ENCODE peak calls at places on chromosomes 16 and 17, in nine cellular contexts. C is ovary, V is heart right ventricle, T is epithelial cell of esophagus, S is GM23338, A is gastrocnemius medialis, L is fibroblast of lung, X is Peyer's patch, O is left lung. I is an unnamed sample.

GRCh38 chr17:68809148-68809547 is 146.0 kb downstream of the ABCA8 start:
- DNase-seq in T (no peak), V (no peak), S (no peak), C (no peak), X (no peak), A (no peak), L (no peak), O (no peak), I (no peak)

GRCh38 chr17:76139801-76140660 is 1.0 kb downstream of the FOXJ1 start:
- DNase-seq in S (peak; percentile 51), A (no peak), O (peak; percentile 70), X (no peak), V (no peak), C (no peak), L (no peak), T (no peak), I (no peak)

GRCh38 chr16:66446737-66447136 is 19.6 kb downstream of the BEAN1 start:
- DNase-seq in X (no peak), A (no peak), O (no peak), L (no peak), S (no peak), V (no peak), C (no peak), T (peak; percentile 49), I (no peak)

GRCh38 chr16:752008-752315 is 8.6 kb upstream of the MSLN start:
- DNase-seq in L (no peak), V (no peak), S (peak; percentile 50), O (no peak), X (no peak), A (no peak), C (no peak), T (no peak), I (no peak)

GRCh38 chr16:483351-484075 is 44.0 kb upstream of the CAPN15 start:
- DNase-seq in X (no peak), L (peak; percentile 26), A (no peak), O (no peak), S (peak; percentile 54), T (no peak), V (peak; percentile 37), C (no peak), I (peak; percentile 35)

GRCh38 chr17:65158081-65158480 is 20.9 kb downstream of the RGS9 start:
- DNase-seq in L (no peak), O (no peak), T (no peak), X (no peak), A (no peak), S (no peak), V (no peak), C (no peak), I (no peak)

GRCh38 chr16:57231821-57232350 is 13.2 kb upstream of the ARL2BP start:
- DNase-seq in A (no peak), L (no peak), S (no peak), O (no peak), V (no peak), C (no peak), X (no peak), T (peak; percentile 39), I (no peak)

GRCh38 chr16:69712914-69713581 is 13.3 kb downstream of the NQO1 start:
- DNase-seq in O (no peak), X (no peak), C (no peak), L (no peak), T (no peak), A (no peak), V (no peak), S (no peak), I (no peak)

GRCh38 chr17:31061678-31062077 is 33.1 kb upstream of the NF1 start:
- DNase-seq in X (no peak), T (no peak), V (no peak), C (no peak), O (no peak), S (peak; percentile 75), A (no peak), L (no peak), I (no peak)

GRCh38 chr17:28131592-28131991 is 89.1 kb downstream of the NLK start:
- DNase-seq in A (no peak), O (no peak), L (peak; percentile 61), V (no peak), S (no peak), C (no peak), X (no peak), T (no peak), I (peak; percentile 64)

GRCh38 chr16:75236736-75237397 is 14.6 kb downstream of the BCAR1 start:
- DNase-seq in S (no peak), X (no peak), T (no peak), C (peak; percentile 46), O (no peak), V (no peak), A (no peak), L (no peak), I (no peak)

GRCh38 chr16:75234856-75235696 is 16.3 kb downstream of the CTRB1 start:
- DNase-seq in A (no peak), X (no peak), T (no peak), C (peak; percentile 43), S (no peak), L (no peak), V (no peak), O (no peak), I (no peak)

GRCh38 chr16:75237398-75238131 is 13.9 kb downstream of the BCAR1 start:
- DNase-seq in A (no peak), X (no peak), O (no peak), C (peak; percentile 43), L (no peak), T (no peak), V (no peak), S (no peak), I (no peak)

GRCh38 chr16:75236232-75236631 is 15.2 kb downstream of the BCAR1 start:
- DNase-seq in O (no peak), T (no peak), S (no peak), L (no peak), C (no peak), V (no peak), X (no peak), A (no peak), I (no peak)

DNA sequence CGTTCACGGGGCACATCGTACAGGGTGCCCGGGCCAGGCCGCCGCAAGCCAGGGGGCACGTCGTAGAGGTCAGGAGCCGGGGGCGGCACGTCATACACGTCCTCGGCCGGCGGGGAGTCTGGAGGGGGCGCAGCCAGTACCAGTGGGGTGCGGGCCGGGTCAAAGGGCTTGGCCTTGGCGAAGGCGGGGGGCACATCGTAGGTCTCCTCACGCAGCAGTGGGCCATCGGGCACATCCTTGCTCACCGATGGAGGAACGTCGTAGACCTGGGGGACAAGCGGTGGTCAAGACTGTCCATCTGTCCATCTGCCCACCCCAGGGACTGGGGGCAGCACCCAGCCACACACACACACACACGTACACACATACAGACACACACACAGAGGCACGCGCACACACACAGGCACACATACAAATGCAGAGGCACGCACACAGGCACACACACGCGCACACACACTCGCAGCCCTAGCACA is 15.7 kb downstream of the BCAR1 start:
- DNase-seq in T (no peak), V (peak; percentile 7), L (no peak), A (no peak), C (peak; percentile 52), X (no peak), O (peak; percentile 34), S (no peak), I (no peak)
- TF ChIP-seq CTCF in T (no peak), V (no peak), L (no peak), A (no peak), C (no peak), X (no peak), O (no peak), S (no peak), I (no peak)

DNA sequence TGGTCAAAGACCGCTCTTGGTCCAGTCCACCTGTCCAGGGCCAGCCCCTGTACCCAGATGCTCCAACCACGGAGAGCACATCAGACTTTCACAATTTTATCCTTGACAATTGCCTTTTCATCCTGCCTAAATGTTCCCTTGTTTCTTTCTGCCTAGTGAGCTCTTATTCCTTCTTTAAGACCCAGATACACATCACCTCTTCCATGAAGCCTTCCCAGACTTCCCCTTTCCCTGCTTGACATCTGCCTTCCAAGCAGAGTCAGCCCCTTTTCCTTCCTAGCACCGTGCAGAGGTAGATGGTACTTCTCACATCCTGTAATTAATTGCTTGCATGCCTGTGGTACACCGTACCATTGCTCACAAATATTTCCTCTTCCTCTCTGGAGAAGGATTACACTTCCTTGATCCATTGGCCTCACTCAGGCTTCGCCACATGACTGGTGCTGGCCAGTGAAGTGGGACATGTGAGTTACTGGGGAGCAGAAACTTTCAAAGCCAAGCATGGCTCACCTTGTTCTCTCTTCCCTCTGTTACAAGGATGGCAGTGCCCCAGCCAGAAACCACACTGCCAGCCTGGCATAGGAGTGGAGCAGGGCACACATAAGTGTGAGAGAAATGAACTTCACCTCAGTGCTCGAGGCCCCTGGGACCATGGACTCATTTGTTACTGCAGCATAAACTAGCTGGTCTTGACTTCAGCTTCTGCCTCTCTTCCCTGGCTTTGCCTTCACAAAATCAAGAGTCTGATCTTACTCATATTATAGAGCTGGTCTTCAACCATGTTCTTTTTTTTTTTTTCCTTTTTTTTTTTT is 44.0 kb downstream of the SOST start:
- DNase-seq in L (peak; percentile 77), V (no peak), A (no peak), X (no peak), S (no peak), O (no peak), T (peak; percentile 57), C (no peak), I (peak; percentile 39)
- H3K4me3 ChIP-seq in L (no peak overlapping the region), V (no peak overlapping the region), A (no peak overlapping the region), X (no peak overlapping the region), S (peak overlapping the region; percentile 82), O (no peak overlapping the region), T (no peak overlapping the region), C (no peak overlapping the region), I (no peak overlapping the region)

DNA sequence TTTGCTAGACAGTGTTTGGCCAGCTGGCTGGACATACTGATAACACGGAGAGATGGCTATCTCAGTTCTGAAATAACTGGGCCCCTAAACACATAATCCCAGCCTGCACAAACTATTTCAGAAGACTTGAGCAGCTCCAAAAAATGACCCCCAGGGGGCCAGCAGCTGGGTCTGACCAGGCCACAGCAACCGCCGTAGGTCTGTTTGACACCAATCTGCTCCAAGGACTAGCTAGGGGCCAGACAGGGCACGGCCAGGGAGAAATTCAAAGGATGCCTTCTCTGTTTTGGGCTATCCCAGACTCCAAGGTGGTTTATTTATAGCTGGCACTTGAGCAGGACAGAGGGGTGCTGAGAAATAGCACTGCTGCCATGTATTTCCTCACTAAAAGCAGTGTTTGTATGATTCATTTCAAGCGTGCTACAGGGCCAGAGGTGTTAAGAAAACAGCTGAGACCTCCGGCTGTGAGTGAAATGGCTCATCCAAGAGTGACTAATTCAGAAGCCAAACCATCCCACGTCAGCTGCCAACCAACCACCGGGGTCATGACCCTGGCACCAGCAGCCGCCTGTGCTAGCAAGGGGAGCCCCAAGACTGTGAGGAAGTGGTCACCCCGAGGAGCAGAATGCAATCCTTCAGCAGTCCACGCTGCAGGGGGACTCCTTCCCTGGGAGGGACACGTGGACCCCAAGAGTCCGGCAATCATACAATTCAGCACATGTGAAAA is 5.7 kb downstream of the GGA2 start:
- DNase-seq in O (peak; percentile 80), L (peak; percentile 95), X (peak; percentile 73), S (peak; percentile 36), C (peak; percentile 67), A (peak; percentile 74), T (peak; percentile 96), V (peak; percentile 16), I (peak; percentile 97)
- TF ChIP-seq CTCF in O (no peak), L (peak; percentile 13), X (no peak), S (no peak), C (no peak), A (peak; percentile 12), T (no peak), V (no peak), I (peak; percentile 42)

GRCh38 chr17:43399839-43400328 is 1.1 kb downstream of the ARL4D start:
- DNase-seq in O (no peak), X (no peak), L (no peak), C (peak; percentile 44), A (no peak), S (no peak), T (peak; percentile 37), V (no peak), I (no peak)
- H3K4me3 ChIP-seq in O (peak overlapping the region; percentile 58), X (peak overlapping the region; percentile 79), L (peak overlapping the region; percentile 76), C (peak overlapping the region; percentile 87), A (peak overlapping the region; percentile 79), S (peak overlapping the region; percentile 91), T (peak overlapping the region; percentile 94), V (peak overlapping the region; percentile 63), I (peak overlapping the region; percentile 87)

GRCh38 chr17:3535253-3535995 is 22.2 kb downstream of the TRPV3 start:
- DNase-seq in S (peak; percentile 91), L (peak; percentile 77), T (peak; percentile 68), X (peak; percentile 24), O (peak; percentile 44), C (peak; percentile 90), V (peak; percentile 44), A (peak; percentile 14), I (peak; percentile 85)
- TF ChIP-seq CTCF in S (peak; percentile 82), L (peak; percentile 49), T (peak; percentile 46), X (peak; percentile 67), O (peak; percentile 45), C (peak; percentile 55), V (peak; percentile 74), A (peak; percentile 46), I (peak; percentile 62)